ENCODE peak calls at places on chromosomes 7 and 10, in six cellular contexts. J is GDM1; R is mucosa of descending colon; C is activated T-cell treated with anti-CD3 and anti-CD28 coated beads, Interleukin-2, amount 50 U/mL, for 24 hours; P is dermis microvascular lymphatic vessel endothelial cell; I is sigmoid colon. N is an unnamed sample.

GRCh38 chr10:49605939-49606509 is 4.1 kb upstream of the SLC18A3 start:
- DNase-seq in I (no peak), P (no peak), J (no peak), R (no peak), C (no peak), N (no peak)

GRCh38 chr7:154918741-154919140 is 84.2 kb downstream of the PAXIP1 start:
- DNase-seq in J (no peak), I (no peak), C (no peak), P (no peak), R (no peak), N (no peak)

GRCh38 chr10:43057831-43058340 is 19.0 kb upstream of the RET start:
- DNase-seq in R (no peak), P (no peak), C (no peak), J (no peak), I (peak), N (no peak)

GRCh38 chr10:98309366-98310355 is 41.7 kb upstream of the LOXL4 start:
- DNase-seq in I (peak), J (no peak), R (peak), C (peak), P (peak), N (peak)

GRCh38 chr7:1848911-1849311 is 178.8 kb downstream of the ELFN1 start:
- DNase-seq in R (no peak), J (no peak), P (no peak), C (no peak), I (no peak), N (no peak)

GRCh38 chr7:102291056-102291915 is 4.6 kb downstream of the SH2B2 start:
- DNase-seq in C (peak), I (no peak), J (no peak), P (no peak), R (no peak), N (no peak)

GRCh38 chr10:58921366-58921947 is 255.0 kb upstream of the PHYHIPL start:
- DNase-seq in C (no peak), P (no peak), R (no peak), I (no peak), J (no peak), N (no peak)

GRCh38 chr10:121449457-121450045 is 148.7 kb downstream of the FGFR2 start:
- DNase-seq in P (no peak), C (no peak), J (no peak), R (no peak), I (no peak), N (no peak)

GRCh38 chr7:116786791-116787443 is 75.5 kb upstream of the CAPZA2 start:
- DNase-seq in R (no peak), C (no peak), P (peak), I (no peak), J (peak), N (peak)

GRCh38 chr7:99197498-99197897 is 10.4 kb downstream of the KPNA7 start:
- DNase-seq in C (no peak), I (no peak), P (no peak), J (no peak), R (no peak), N (no peak)

GRCh38 chr10:35079763-35080162 is 10.4 kb downstream of the CUL2 start:
- DNase-seq in J (no peak), R (no peak), P (no peak), C (no peak), I (no peak), N (no peak)

GRCh38 chr7:120819861-120820260 is 38.1 kb downstream of the TSPAN12 start:
- DNase-seq in R (no peak), P (no peak), J (no peak), I (no peak), C (no peak), N (no peak)

GRCh38 chr10:23065549-23065948 is 29.8 kb upstream of the MSRB2 start:
- DNase-seq in P (peak), J (no peak), R (peak), C (no peak), I (peak), N (peak)

GRCh38 chr10:86262671-86263165 is 103.9 kb downstream of the GRID1 start:
- DNase-seq in J (no peak), R (no peak), I (peak), C (no peak), P (no peak), N (no peak)

GRCh38 chr10:69042417-69042816 is 45.5 kb upstream of the SRGN start:
- DNase-seq in I (no peak), P (no peak), C (no peak), J (no peak), R (no peak), N (no peak)

GRCh38 chr10:101007915-101008822 is 8.6 kb downstream of the LZTS2 start:
- DNase-seq in I (no peak), J (no peak), P (no peak), R (no peak), C (no peak), N (no peak)

GRCh38 chr10:8594711-8595110 is 540.2 kb downstream of the GATA3 start:
- DNase-seq in I (no peak), J (no peak), P (no peak), R (no peak), C (no peak), N (no peak)

GRCh38 chr10:78408671-78409472 is 375.2 kb downstream of the RPS24 start:
- DNase-seq in J (no peak), I (peak), R (peak), C (no peak), P (no peak), N (peak)

GRCh38 chr10:117499248-117500105 is 43.1 kb upstream of the EMX2 start:
- DNase-seq in I (peak), R (no peak), J (no peak), C (no peak), P (no peak), N (no peak)

GRCh38 chr7:291302-292092 is 1.5 kb downstream of the FOXL3 start:
- DNase-seq in I (no peak), P (no peak), J (no peak), C (no peak), R (no peak), N (no peak)

GRCh38 chr10:95567903-95568630 is 6.9 kb upstream of the SORBS1 start:
- DNase-seq in I (no peak), J (no peak), R (no peak), P (no peak), C (no peak), N (no peak)

GRCh38 chr7:81111781-81112540 is 193.1 kb upstream of the SEMA3C start:
- DNase-seq in C (no peak), R (no peak), J (no peak), P (no peak), I (peak), N (no peak)

GRCh38 chr10:129896231-129897150 is 67.6 kb downstream of the EBF3 start:
- DNase-seq in I (no peak), P (no peak), C (no peak), R (no peak), J (no peak), N (no peak)

N was measured in pulmonary artery endothelial cell.